ENCODE peak calls at places on chromosomes 1 and 21, in ten cellular contexts. One of them, this sample, is unnamed.

GRCh38 chr1:182279724-182280506 is 111.7 kb downstream of the GLUL start:
- DNase-seq in HCT116: no peak
- DNase-seq in MM.1S: no peak
- DNase-seq in pancreas: no peak
- DNase-seq in breast epithelium: peak; percentile 48
- DNase-seq in uterus: no peak
- DNase-seq in transverse colon: no peak
- DNase-seq in esophagus squamous epithelium: no peak
- DNase-seq in Peyer's patch: no peak
- DNase-seq in GM23338: peak; percentile 50
- DNase-seq in this sample: no peak

GRCh38 chr1:1462318-1462966 is 9.1 kb upstream of the ATAD3B start:
- DNase-seq in pancreas: peak; percentile 72
- DNase-seq in uterus: no peak
- DNase-seq in esophagus squamous epithelium: no peak
- DNase-seq in MM.1S: peak; percentile 71
- DNase-seq in Peyer's patch: no peak
- DNase-seq in transverse colon: peak; percentile 51
- DNase-seq in HCT116: no peak
- DNase-seq in breast epithelium: peak; percentile 57
- DNase-seq in GM23338: no peak
- DNase-seq in this sample: peak; percentile 82

GRCh38 chr1:156124557-156125483 is 10.3 kb downstream of the LMNA start:
- DNase-seq in GM23338: peak; percentile 54
- DNase-seq in esophagus squamous epithelium: no peak
- DNase-seq in uterus: peak; percentile 71
- DNase-seq in transverse colon: peak; percentile 81
- DNase-seq in MM.1S: no peak
- DNase-seq in Peyer's patch: peak; percentile 85
- DNase-seq in pancreas: no peak
- DNase-seq in HCT116: no peak
- DNase-seq in breast epithelium: peak; percentile 70
- DNase-seq in this sample: no peak

GRCh38 chr1:243375596-243375995 is 119.8 kb downstream of the SDCCAG8 start:
- DNase-seq in uterus: no peak
- DNase-seq in esophagus squamous epithelium: no peak
- DNase-seq in GM23338: no peak
- DNase-seq in HCT116: no peak
- DNase-seq in MM.1S: no peak
- DNase-seq in breast epithelium: no peak
- DNase-seq in Peyer's patch: no peak
- DNase-seq in pancreas: no peak
- DNase-seq in transverse colon: no peak
- DNase-seq in this sample: no peak

GRCh38 chr21:45248893-45249381 is 38.8 kb downstream of the POFUT2 start:
- DNase-seq in MM.1S: no peak
- DNase-seq in breast epithelium: peak; percentile 16
- DNase-seq in HCT116: no peak
- DNase-seq in Peyer's patch: no peak
- DNase-seq in pancreas: no peak
- DNase-seq in esophagus squamous epithelium: no peak
- DNase-seq in transverse colon: peak; percentile 32
- DNase-seq in GM23338: peak; percentile 42
- DNase-seq in uterus: no peak
- DNase-seq in this sample: no peak

GRCh38 chr1:230884646-230885045 is 16.3 kb upstream of the C1orf198 start:
- DNase-seq in Peyer's patch: no peak
- DNase-seq in breast epithelium: no peak
- DNase-seq in transverse colon: no peak
- DNase-seq in uterus: no peak
- DNase-seq in pancreas: no peak
- DNase-seq in HCT116: no peak
- DNase-seq in GM23338: no peak
- DNase-seq in MM.1S: no peak
- DNase-seq in esophagus squamous epithelium: no peak
- DNase-seq in this sample: no peak

GRCh38 chr1:11787251-11787803 is 18.4 kb downstream of the MTHFR start:
- DNase-seq in esophagus squamous epithelium: no peak
- DNase-seq in pancreas: no peak
- DNase-seq in uterus: no peak
- DNase-seq in transverse colon: peak; percentile 66
- DNase-seq in HCT116: no peak
- DNase-seq in Peyer's patch: peak; percentile 71
- DNase-seq in MM.1S: no peak
- DNase-seq in breast epithelium: peak; percentile 41
- DNase-seq in GM23338: peak; percentile 79
- DNase-seq in this sample: peak; percentile 82

GRCh38 chr1:234956821-234957329 is 171.8 kb downstream of the TOMM20 start:
- DNase-seq in HCT116: no peak
- DNase-seq in MM.1S: no peak
- DNase-seq in uterus: peak; percentile 55
- DNase-seq in Peyer's patch: no peak
- DNase-seq in transverse colon: no peak
- DNase-seq in esophagus squamous epithelium: no peak
- DNase-seq in GM23338: peak; percentile 60
- DNase-seq in pancreas: no peak
- DNase-seq in breast epithelium: no peak
- DNase-seq in this sample: no peak

GRCh38 chr1:214923516-214923915 is 159.0 kb upstream of the KCNK2 start:
- DNase-seq in MM.1S: no peak
- DNase-seq in pancreas: no peak
- DNase-seq in Peyer's patch: no peak
- DNase-seq in HCT116: no peak
- DNase-seq in uterus: no peak
- DNase-seq in GM23338: no peak
- DNase-seq in esophagus squamous epithelium: no peak
- DNase-seq in transverse colon: no peak
- DNase-seq in breast epithelium: no peak
- DNase-seq in this sample: no peak

GRCh38 chr1:157580179-157580827 is 17.6 kb downstream of the FCRL4 start:
- DNase-seq in breast epithelium: peak; percentile 19
- DNase-seq in Peyer's patch: no peak
- DNase-seq in transverse colon: peak; percentile 24
- DNase-seq in HCT116: peak; percentile 71
- DNase-seq in GM23338: peak; percentile 90
- DNase-seq in pancreas: peak; percentile 11
- DNase-seq in uterus: no peak
- DNase-seq in MM.1S: peak; percentile 92
- DNase-seq in esophagus squamous epithelium: no peak
- DNase-seq in this sample: peak; percentile 35

GRCh38 chr1:223712856-223713494 is 636 bp downstream of the CAPN2 start:
- DNase-seq in Peyer's patch: peak; percentile 78
- DNase-seq in pancreas: peak; percentile 27
- DNase-seq in esophagus squamous epithelium: no peak
- DNase-seq in HCT116: no peak
- DNase-seq in MM.1S: no peak
- DNase-seq in GM23338: no peak
- DNase-seq in uterus: peak; percentile 36
- DNase-seq in breast epithelium: peak; percentile 39
- DNase-seq in transverse colon: peak; percentile 57
- DNase-seq in this sample: no peak

GRCh38 chr1:66750578-66750977 is 1.7 kb upstream of the DYNLT5 start:
- DNase-seq in GM23338: no peak
- DNase-seq in breast epithelium: no peak
- DNase-seq in HCT116: no peak
- DNase-seq in MM.1S: no peak
- DNase-seq in esophagus squamous epithelium: no peak
- DNase-seq in uterus: no peak
- DNase-seq in transverse colon: no peak
- DNase-seq in pancreas: no peak
- DNase-seq in Peyer's patch: no peak
- DNase-seq in this sample: no peak

GRCh38 chr1:66751160-66751559 is 1.1 kb upstream of the DYNLT5 start:
- DNase-seq in GM23338: no peak
- DNase-seq in HCT116: no peak
- DNase-seq in transverse colon: no peak
- DNase-seq in breast epithelium: no peak
- DNase-seq in esophagus squamous epithelium: no peak
- DNase-seq in pancreas: no peak
- DNase-seq in Peyer's patch: no peak
- DNase-seq in uterus: no peak
- DNase-seq in MM.1S: no peak
- DNase-seq in this sample: no peak

GRCh38 chr1:66757740-66758139 is 5.5 kb downstream of the DYNLT5 start:
- DNase-seq in GM23338: no peak
- DNase-seq in HCT116: no peak
- DNase-seq in Peyer's patch: no peak
- DNase-seq in breast epithelium: no peak
- DNase-seq in MM.1S: no peak
- DNase-seq in pancreas: no peak
- DNase-seq in transverse colon: no peak
- DNase-seq in esophagus squamous epithelium: no peak
- DNase-seq in uterus: no peak
- DNase-seq in this sample: no peak

GRCh38 chr1:66752000-66752592 is at the start of gene DYNLT5:
- DNase-seq in MM.1S: no peak
- DNase-seq in esophagus squamous epithelium: no peak
- DNase-seq in pancreas: no peak
- DNase-seq in transverse colon: peak; percentile 22
- DNase-seq in HCT116: no peak
- DNase-seq in breast epithelium: no peak
- DNase-seq in GM23338: peak; percentile 80
- DNase-seq in uterus: peak; percentile 24
- DNase-seq in Peyer's patch: peak; percentile 57
- DNase-seq in this sample: peak; percentile 54

GRCh38 chr1:66752671-66753371 is 562 bp downstream of the DYNLT5 start:
- DNase-seq in HCT116: no peak
- DNase-seq in breast epithelium: no peak
- DNase-seq in pancreas: no peak
- DNase-seq in GM23338: no peak
- DNase-seq in MM.1S: no peak
- DNase-seq in esophagus squamous epithelium: no peak
- DNase-seq in uterus: no peak
- DNase-seq in Peyer's patch: no peak
- DNase-seq in transverse colon: no peak
- DNase-seq in this sample: no peak
- H3K27ac ChIP-seq in HCT116: no peak overlapping the region
- H3K27ac ChIP-seq in breast epithelium: no peak overlapping the region
- H3K27ac ChIP-seq in pancreas: no peak overlapping the region
- H3K27ac ChIP-seq in GM23338: no peak overlapping the region
- H3K27ac ChIP-seq in MM.1S: no peak overlapping the region
- H3K27ac ChIP-seq in esophagus squamous epithelium: peak overlapping the region; percentile 27
- H3K27ac ChIP-seq in uterus: no peak overlapping the region
- H3K27ac ChIP-seq in Peyer's patch: no peak overlapping the region
- H3K27ac ChIP-seq in transverse colon: peak overlapping the region; percentile 23
- H3K27ac ChIP-seq in this sample: no peak overlapping the region

DNA sequence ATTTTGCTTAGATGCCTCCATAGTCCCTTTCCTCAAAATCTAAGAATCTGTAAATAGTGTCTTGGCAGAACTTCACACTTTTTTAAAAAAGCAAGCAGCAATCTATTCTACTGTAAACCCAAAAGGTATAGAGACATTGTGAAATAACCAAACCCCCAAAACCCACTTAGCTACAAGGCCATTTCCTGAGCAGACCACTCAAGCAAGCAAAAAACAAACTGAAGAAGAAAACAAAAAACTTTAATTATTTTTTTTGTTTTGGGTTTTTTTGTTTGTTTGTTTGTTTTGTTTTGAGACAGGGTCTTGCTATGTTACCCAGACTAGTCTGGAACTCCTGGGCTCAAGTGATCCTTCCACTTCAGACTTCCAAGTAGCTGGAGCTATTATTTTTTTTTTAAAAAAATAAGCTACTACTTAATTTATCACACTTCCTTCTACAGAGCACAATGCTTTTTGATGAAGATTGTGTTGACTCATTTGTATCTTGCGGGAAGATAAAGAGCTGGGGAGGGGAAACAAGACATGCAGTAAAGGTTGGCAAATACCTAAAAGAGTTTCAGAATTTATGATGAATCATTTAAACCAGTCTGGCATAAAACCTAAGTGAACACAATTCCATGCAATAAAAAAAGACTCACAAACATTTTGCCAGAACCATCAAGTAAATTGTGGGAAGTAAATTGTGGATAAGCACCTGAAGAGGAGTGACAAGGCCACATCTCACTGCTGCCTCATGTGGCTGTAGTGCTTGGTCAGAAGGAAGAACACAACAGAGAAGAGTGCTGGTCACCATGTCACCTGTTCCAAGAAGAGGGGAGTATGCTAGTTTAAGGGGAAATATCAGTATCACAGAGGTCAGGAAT is 2.7 kb upstream of the PTPN22 start:
- DNase-seq in esophagus squamous epithelium: no peak
- DNase-seq in HCT116: peak; percentile 41
- DNase-seq in breast epithelium: no peak
- DNase-seq in GM23338: peak; percentile 55
- DNase-seq in uterus: no peak
- DNase-seq in pancreas: peak; percentile 63
- DNase-seq in MM.1S: no peak
- DNase-seq in Peyer's patch: no peak
- DNase-seq in transverse colon: peak; percentile 49
- DNase-seq in this sample: no peak
- TF ChIP-seq CTCF in esophagus squamous epithelium: no peak
- TF ChIP-seq CTCF in HCT116: peak; percentile 73
- TF ChIP-seq CTCF in breast epithelium: no peak
- TF ChIP-seq CTCF in GM23338: peak; percentile 56
- TF ChIP-seq CTCF in uterus: no peak
- TF ChIP-seq CTCF in pancreas: no peak
- TF ChIP-seq CTCF in MM.1S: peak; percentile 20
- TF ChIP-seq CTCF in Peyer's patch: peak; percentile 52
- TF ChIP-seq CTCF in transverse colon: peak; percentile 35
- TF ChIP-seq CTCF in this sample: no peak

GRCh38 chr1:22290157-22290556 is 147.3 kb upstream of the WNT4 start:
- DNase-seq in breast epithelium: no peak
- DNase-seq in GM23338: no peak
- DNase-seq in esophagus squamous epithelium: no peak
- DNase-seq in pancreas: no peak
- DNase-seq in MM.1S: no peak
- DNase-seq in Peyer's patch: no peak
- DNase-seq in HCT116: no peak
- DNase-seq in uterus: no peak
- DNase-seq in transverse colon: no peak
- DNase-seq in this sample: no peak
- H3K27ac ChIP-seq in breast epithelium: no peak overlapping the region
- H3K27ac ChIP-seq in GM23338: no peak overlapping the region
- H3K27ac ChIP-seq in esophagus squamous epithelium: no peak overlapping the region
- H3K27ac ChIP-seq in pancreas: no peak overlapping the region
- H3K27ac ChIP-seq in MM.1S: no peak overlapping the region
- H3K27ac ChIP-seq in Peyer's patch: no peak overlapping the region
- H3K27ac ChIP-seq in HCT116: no peak overlapping the region
- H3K27ac ChIP-seq in uterus: no peak overlapping the region
- H3K27ac ChIP-seq in transverse colon: no peak overlapping the region
- H3K27ac ChIP-seq in this sample: no peak overlapping the region

DNA sequence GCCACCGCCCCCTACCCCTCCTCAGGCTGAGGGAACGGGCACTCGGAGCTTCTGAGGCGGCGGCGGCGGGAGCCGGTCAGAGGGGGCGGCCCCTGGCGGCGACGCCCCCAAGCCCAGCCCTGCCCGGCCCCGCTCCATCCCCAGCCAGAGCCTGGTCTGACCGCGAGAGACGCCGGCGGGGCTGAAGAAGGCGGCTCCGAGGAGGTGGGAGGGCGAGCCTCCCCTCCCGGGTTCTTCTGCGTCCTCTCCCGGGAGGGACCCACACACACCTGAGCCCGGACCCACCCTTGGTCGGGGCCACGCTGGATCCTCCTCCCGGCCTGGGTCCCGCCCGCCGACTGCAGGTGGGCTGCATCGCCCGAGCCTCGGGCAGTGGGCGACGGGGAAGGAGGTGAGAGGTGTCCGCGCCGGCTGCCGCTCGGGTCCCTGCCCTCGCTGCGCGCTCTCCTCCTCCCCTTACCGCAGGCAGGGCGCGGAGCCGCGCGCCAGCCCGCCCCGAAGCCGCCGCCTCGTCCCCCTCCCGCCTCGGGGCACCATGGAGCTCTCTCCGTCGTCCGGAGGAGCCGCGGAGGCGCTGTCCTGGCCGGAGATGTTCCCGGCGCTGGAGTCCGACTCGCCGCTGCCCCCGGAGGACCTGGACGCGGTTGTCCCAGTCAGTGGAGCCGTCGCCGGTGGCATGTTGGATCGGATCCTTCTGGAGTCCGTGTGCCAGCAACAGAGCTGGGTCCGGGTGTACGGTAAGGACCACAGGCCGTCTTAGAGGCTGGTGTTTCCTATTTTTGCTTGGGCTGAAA is at the start of gene RASAL2:
- DNase-seq in Peyer's patch: peak; percentile 82
- DNase-seq in MM.1S: peak; percentile 33
- DNase-seq in uterus: peak; percentile 45
- DNase-seq in transverse colon: peak; percentile 66
- DNase-seq in pancreas: peak; percentile 61
- DNase-seq in esophagus squamous epithelium: no peak
- DNase-seq in GM23338: peak; percentile 90
- DNase-seq in breast epithelium: peak; percentile 39
- DNase-seq in HCT116: no peak
- DNase-seq in this sample: peak; percentile 56
- TF ChIP-seq CTCF in Peyer's patch: peak; percentile 21
- TF ChIP-seq CTCF in MM.1S: peak; percentile 36
- TF ChIP-seq CTCF in uterus: no peak
- TF ChIP-seq CTCF in transverse colon: peak; percentile 4
- TF ChIP-seq CTCF in pancreas: no peak
- TF ChIP-seq CTCF in esophagus squamous epithelium: no peak
- TF ChIP-seq CTCF in GM23338: no peak
- TF ChIP-seq CTCF in breast epithelium: peak; percentile 12
- TF ChIP-seq CTCF in HCT116: peak; percentile 7
- TF ChIP-seq CTCF in this sample: no peak